ENCODE peak calls at places on chromosomes 7 and 10, in nine cellular contexts. C is A549, U is left ventricle myocardium inferior, G is BJ, X is psoas muscle, M is RWPE1, Y is CD14-positive monocyte, L is foreskin keratinocyte, W is cardiac muscle cell. I is an unnamed sample.

GRCh38 chr7:129110575-129111376 is 33.7 kb upstream of the TSPAN33 start:
- DNase-seq in U (no peak), W (peak), L (peak), C (peak), Y (no peak), G (no peak), X (no peak), M (no peak), I (peak)

GRCh38 chr10:22010973-22011408 is 7.5 kb upstream of the DNAJC1 start:
- DNase-seq in L (no peak), W (peak), G (no peak), M (no peak), U (no peak), C (peak), X (no peak), Y (no peak), I (no peak)

GRCh38 chr7:116464375-116464774 is 35.2 kb upstream of the CAV2 start:
- DNase-seq in G (no peak), L (no peak), U (no peak), Y (no peak), W (no peak), M (no peak), C (peak), X (no peak), I (no peak)

GRCh38 chr7:149869867-149870266 is 3.9 kb upstream of the ATP6V0E2 start:
- DNase-seq in C (no peak), M (no peak), U (no peak), Y (peak), G (no peak), W (no peak), L (no peak), X (no peak), I (no peak)

GRCh38 chr7:35728412-35729060 is 33.6 kb upstream of the HERPUD2 start:
- DNase-seq in G (no peak), U (no peak), L (no peak), Y (no peak), M (no peak), X (no peak), C (no peak), W (no peak), I (no peak)

GRCh38 chr7:132049462-132050304 is 493.3 kb upstream of the PODXL start:
- DNase-seq in X (no peak), C (peak), L (peak), G (no peak), W (peak), M (no peak), U (no peak), Y (no peak), I (peak)

GRCh38 chr10:103585011-103585405 is 91.5 kb downstream of the NEURL1 start:
- DNase-seq in C (no peak), W (no peak), U (no peak), L (no peak), G (no peak), Y (no peak), X (no peak), M (peak), I (no peak)

GRCh38 chr7:19692111-19692828 is 16.6 kb downstream of the POLR1F start:
- DNase-seq in L (no peak), W (no peak), U (no peak), Y (no peak), M (no peak), X (no peak), G (no peak), C (no peak), I (no peak)

GRCh38 chr10:84548869-84549268 is 220.5 kb downstream of the CCSER2 start:
- DNase-seq in U (no peak), C (no peak), G (no peak), L (no peak), X (no peak), W (no peak), Y (no peak), M (no peak), I (no peak)

GRCh38 chr7:19215421-19215820 is 70.2 kb upstream of the FERD3L start:
- DNase-seq in C (no peak), L (peak), M (no peak), X (no peak), G (peak), U (no peak), Y (no peak), W (no peak), I (peak)

GRCh38 chr7:155618708-155619633 is 25.5 kb upstream of the RBM33 start:
- DNase-seq in G (no peak), C (peak), L (no peak), Y (no peak), W (no peak), U (no peak), M (no peak), X (no peak), I (peak)

GRCh38 chr7:6917258-6917657 is 91.2 kb upstream of the CCZ1B start:
- DNase-seq in W (peak), M (no peak), C (no peak), U (peak), X (no peak), L (no peak), G (no peak), Y (no peak), I (no peak)

DNA sequence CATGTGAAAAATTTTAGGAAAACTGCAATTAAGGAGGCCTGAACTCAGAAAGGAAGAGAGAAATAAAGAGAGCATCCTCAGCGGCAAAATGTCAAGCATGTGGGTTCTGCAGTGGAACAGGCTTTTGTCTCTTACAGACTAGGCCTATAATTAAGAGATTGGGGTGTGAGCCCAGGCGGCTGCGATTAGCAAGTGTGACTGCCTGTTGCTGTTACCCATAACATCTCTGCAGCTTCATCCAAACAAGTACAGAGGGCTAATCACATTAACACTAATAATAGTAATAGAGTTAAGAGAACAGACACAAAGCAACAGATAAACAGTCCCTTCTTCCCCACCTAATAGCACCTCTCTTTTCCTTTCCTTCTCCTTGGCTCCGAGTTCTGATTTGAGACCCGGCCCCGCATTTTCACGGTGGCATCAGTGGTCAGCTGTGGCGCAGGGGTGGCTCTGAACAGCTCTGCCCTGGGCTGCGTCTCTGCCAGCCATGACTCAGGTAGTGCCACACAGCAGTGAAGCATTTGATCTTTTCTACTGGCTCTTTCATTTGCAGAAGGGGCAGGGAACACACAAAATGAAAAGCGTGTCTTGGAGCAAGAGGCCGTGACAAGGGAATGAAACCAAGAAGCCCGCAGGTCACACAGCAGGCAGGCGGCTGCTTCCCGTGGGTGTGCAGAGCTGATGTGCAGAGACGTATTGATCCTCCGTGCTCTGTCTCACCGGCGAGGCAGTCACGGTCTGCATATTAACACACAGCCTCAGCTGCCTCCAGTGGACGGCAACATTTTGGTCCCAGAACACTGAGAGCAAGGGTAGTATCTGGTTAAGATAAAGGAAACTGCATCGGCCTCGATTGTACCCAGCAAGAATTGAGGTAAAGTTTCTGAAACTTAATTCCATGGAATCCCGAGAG is 103.1 kb downstream of the KLF6 start:
- DNase-seq in G (no peak), U (no peak), L (no peak), W (no peak), X (no peak), Y (no peak), M (no peak), C (no peak), I (peak)
- TF ChIP-seq CTCF in G (no peak), U (no peak), L (no peak), W (no peak), X (no peak), Y (no peak), M (no peak), C (no peak), I (no peak)

GRCh38 chr7:121604627-121605296 is 208.7 kb upstream of the FAM3C start:
- DNase-seq in G (no peak), L (peak), X (no peak), W (no peak), M (peak), C (no peak), U (no peak), Y (no peak), I (peak)

GRCh38 chr7:121609208-121609607 is 213.1 kb upstream of the FAM3C start:
- DNase-seq in W (no peak), X (no peak), U (no peak), C (no peak), L (no peak), G (no peak), Y (no peak), M (no peak), I (no peak)

GRCh38 chr7:121603886-121604285 is 207.8 kb upstream of the FAM3C start:
- DNase-seq in U (no peak), W (no peak), X (no peak), Y (no peak), L (no peak), G (no peak), M (no peak), C (no peak), I (no peak)

GRCh38 chr7:121608785-121609184 is 212.7 kb upstream of the FAM3C start:
- DNase-seq in Y (no peak), C (no peak), L (no peak), W (no peak), G (no peak), X (no peak), U (no peak), M (no peak), I (no peak)

DNA sequence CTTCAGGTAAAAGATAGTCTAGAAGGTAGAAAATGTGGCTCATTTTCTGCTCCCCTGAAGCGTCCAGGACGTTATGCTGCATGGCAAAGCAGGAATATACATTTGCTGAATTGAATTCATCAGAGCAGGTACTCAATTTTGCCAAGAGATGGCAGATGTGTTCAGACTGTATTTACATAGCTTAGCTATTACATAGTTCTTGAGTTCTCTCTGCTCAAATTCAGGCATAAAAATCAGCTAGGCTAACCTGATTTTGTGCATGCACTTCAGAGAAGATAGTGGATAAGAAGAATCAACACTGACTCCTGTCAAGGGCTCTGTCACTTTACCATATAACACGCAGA is 209.2 kb upstream of the FAM3C start:
- DNase-seq in U (no peak), L (peak), X (no peak), C (no peak), M (peak), W (peak), G (no peak), Y (no peak), I (peak)
- TF ChIP-seq CTCF in U (peak), L (peak), X (no peak), C (no peak), M (peak), W (peak), G (no peak), Y (no peak), I (peak)

GRCh38 chr7:140661124-140661523 is 11.6 kb upstream of the ADCK2 start:
- DNase-seq in X (no peak), L (no peak), M (no peak), G (no peak), Y (peak), U (no peak), W (no peak), C (peak), I (no peak)
- TF ChIP-seq CTCF in X (no peak), L (peak), M (no peak), G (peak), Y (no peak), U (no peak), W (peak), C (no peak), I (no peak)

GRCh38 chr10:24958701-24959392 is 6.4 kb upstream of the PRTFDC1 start:
- DNase-seq in X (no peak), L (no peak), M (no peak), Y (no peak), G (no peak), C (no peak), U (peak), W (no peak), I (no peak)
- TF ChIP-seq CTCF in X (no peak), L (no peak), M (no peak), Y (no peak), G (peak), C (no peak), U (peak), W (no peak), I (no peak)

GRCh38 chr10:114501650-114502049 is 97.3 kb upstream of the AFAP1L2 start:
- DNase-seq in G (no peak), X (no peak), M (no peak), Y (no peak), L (no peak), C (no peak), U (no peak), W (no peak), I (no peak)
- TF ChIP-seq CTCF in G (no peak), X (no peak), M (no peak), Y (no peak), L (peak), C (no peak), U (no peak), W (no peak), I (no peak)

GRCh38 chr7:28861825-28862224 is 96.3 kb downstream of the TRIL start:
- DNase-seq in G (no peak), W (peak), X (no peak), U (no peak), M (no peak), C (no peak), Y (no peak), L (no peak), I (no peak)
- TF ChIP-seq CTCF in G (no peak), W (no peak), X (no peak), U (no peak), M (no peak), C (no peak), Y (no peak), L (no peak), I (no peak)

I was measured in Calu3.